ENCODE peak calls at places on chromosome 18, in five cellular contexts. L is Panc1, A is neuronal stem cell, G is AG04449, Z is heart right ventricle. B is an unnamed sample.

GRCh38 chr18:36633961-36634412 is 194.8 kb downstream of the TPGS2 start:
- DNase-seq in A (no peak), G (no peak), L (no peak), Z (no peak), B (peak; percentile 76)

GRCh38 chr18:12598181-12598921 is 59.6 kb downstream of the SPIRE1 start:
- DNase-seq in G (no peak), A (no peak), Z (no peak), L (no peak), B (peak; percentile 41)

GRCh38 chr18:41517142-41517541 is 437.9 kb upstream of the PIK3C3 start:
- DNase-seq in Z (no peak), G (no peak), A (no peak), L (no peak), B (no peak)

GRCh38 chr18:57561728-57562423 is 24.6 kb downstream of the FECH start:
- DNase-seq in A (peak; percentile 65), Z (peak; percentile 21), L (no peak), G (no peak), B (peak; percentile 51)

GRCh38 chr18:24212939-24213338 is 74.1 kb downstream of the CABYR start:
- DNase-seq in L (peak; percentile 86), Z (no peak), G (peak; percentile 72), A (no peak), B (no peak)

GRCh38 chr18:71665131-71665530 is 879.0 kb downstream of the CBLN2 start:
- DNase-seq in Z (no peak), G (no peak), A (no peak), L (no peak), B (no peak)

GRCh38 chr18:31741096-31741735 is 19.5 kb downstream of the SLC25A52 start:
- DNase-seq in A (peak; percentile 15), G (no peak), Z (peak; percentile 20), L (no peak), B (peak; percentile 37)

GRCh38 chr18:77366725-77367641 is 117.3 kb downstream of the GALR1 start:
- DNase-seq in A (no peak), L (no peak), Z (peak; percentile 22), G (no peak), B (no peak)

GRCh38 chr18:49685231-49685942 is 123.5 kb downstream of the LIPG start:
- DNase-seq in G (no peak), Z (no peak), L (no peak), A (no peak), B (no peak)

GRCh38 chr18:63097198-63097597 is 222.4 kb downstream of the BCL2 start:
- DNase-seq in A (no peak), Z (no peak), G (no peak), L (no peak), B (no peak)

GRCh38 chr18:37484893-37485834 is 80.4 kb downstream of the CELF4 start:
- DNase-seq in Z (no peak), G (no peak), A (peak; percentile 42), L (no peak), B (no peak)

GRCh38 chr18:29549759-29550158 is 1372.8 kb upstream of the CDH2 start:
- DNase-seq in L (no peak), Z (no peak), A (no peak), G (no peak), B (no peak)

GRCh38 chr18:50080932-50081560 is 113.9 kb downstream of the MYO5B start:
- DNase-seq in L (no peak), G (no peak), Z (no peak), A (no peak), B (no peak)

GRCh38 chr18:76208632-76209308 is 286.3 kb downstream of the ZNF516 start:
- DNase-seq in G (no peak), A (no peak), Z (no peak), L (no peak), B (no peak)

GRCh38 chr18:51195602-51196115 is 1.8 kb downstream of the MEX3C start:
- DNase-seq in Z (peak; percentile 9), G (no peak), A (peak; percentile 68), L (no peak), B (peak; percentile 78)

GRCh38 chr18:50719471-50719987 is 100.3 kb downstream of the MRO start:
- DNase-seq in L (no peak), A (no peak), G (no peak), Z (no peak), B (no peak)

GRCh38 chr18:49625021-49625691 is 63.3 kb downstream of the LIPG start:
- DNase-seq in G (no peak), L (no peak), A (no peak), Z (no peak), B (no peak)

GRCh38 chr18:8696749-8697211 is 8.6 kb upstream of the MTCL1 start:
- DNase-seq in G (no peak), L (no peak), A (peak; percentile 50), Z (peak; percentile 65), B (peak; percentile 51)

GRCh38 chr18:25832008-25832604 is 258.3 kb downstream of the SS18 start:
- DNase-seq in L (peak; percentile 38), Z (peak; percentile 59), A (peak; percentile 51), G (no peak), B (no peak)

GRCh38 chr18:73679941-73680700 is 467.5 kb downstream of the FBXO15 start:
- DNase-seq in L (no peak), A (no peak), Z (no peak), G (no peak), B (peak; percentile 68)

GRCh38 chr18:79935098-79935480 is 16.4 kb downstream of the SLC66A2 start:
- DNase-seq in L (no peak), G (no peak), A (no peak), Z (no peak), B (no peak)

GRCh38 chr18:9070212-9070611 is 32.3 kb upstream of the NDUFV2 start:
- DNase-seq in G (no peak), Z (no peak), L (no peak), A (no peak), B (no peak)

GRCh38 chr18:9638886-9639285 is 24.5 kb upstream of the PPP4R1 start:
- DNase-seq in G (no peak), A (no peak), L (no peak), Z (no peak), B (no peak)

GRCh38 chr18:75158465-75159237 is 50.3 kb downstream of the PTGR3 start:
- DNase-seq in A (no peak), G (no peak), L (no peak), Z (no peak), B (no peak)

GRCh38 chr18:32057624-32058165 is 34.0 kb upstream of the RNF138 start:
- DNase-seq in Z (no peak), G (no peak), A (no peak), L (no peak), B (no peak)

GRCh38 chr18:57705861-57706590 is 84.4 kb upstream of the NARS1 start:
- DNase-seq in G (no peak), Z (no peak), A (no peak), L (no peak), B (no peak)

GRCh38 chr18:74289137-74289536 is 2.6 kb downstream of the CYB5A start:
- DNase-seq in L (no peak), G (no peak), A (no peak), Z (no peak), B (no peak)

GRCh38 chr18:54217624-54218023 is 6.8 kb downstream of the MBD2 start:
- DNase-seq in G (no peak), Z (no peak), A (no peak), L (no peak), B (no peak)
- H3K4me3 ChIP-seq in G (no peak overlapping the region), Z (no peak overlapping the region), A (no peak overlapping the region), L (no peak overlapping the region), B (no peak overlapping the region)

DNA sequence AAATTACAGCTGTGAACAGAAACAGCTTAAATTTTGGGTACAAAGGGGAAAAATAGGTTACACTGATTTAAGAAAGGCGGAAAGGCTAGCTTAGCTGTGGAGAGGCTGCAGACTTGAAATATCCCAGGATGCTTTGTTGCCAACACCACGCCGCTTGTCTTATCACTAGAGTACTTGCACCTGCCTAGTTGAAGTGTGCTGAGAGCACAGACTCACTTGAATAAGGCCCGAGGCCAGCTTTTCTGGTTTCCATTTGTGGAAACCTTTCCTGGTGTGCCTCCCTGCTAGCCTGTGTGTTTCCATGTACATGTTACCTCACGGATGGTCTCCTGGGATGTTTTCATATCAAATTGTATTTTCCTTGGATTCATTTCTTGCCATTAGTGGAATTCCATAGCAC is 3.2 kb downstream of the CABLES1 start:
- DNase-seq in Z (peak; percentile 48), A (no peak), L (no peak), G (no peak), B (no peak)
- H3K4me3 ChIP-seq in Z (no peak overlapping the region), A (no peak overlapping the region), L (peak overlapping the region; percentile 91), G (no peak overlapping the region), B (no peak overlapping the region)

DNA sequence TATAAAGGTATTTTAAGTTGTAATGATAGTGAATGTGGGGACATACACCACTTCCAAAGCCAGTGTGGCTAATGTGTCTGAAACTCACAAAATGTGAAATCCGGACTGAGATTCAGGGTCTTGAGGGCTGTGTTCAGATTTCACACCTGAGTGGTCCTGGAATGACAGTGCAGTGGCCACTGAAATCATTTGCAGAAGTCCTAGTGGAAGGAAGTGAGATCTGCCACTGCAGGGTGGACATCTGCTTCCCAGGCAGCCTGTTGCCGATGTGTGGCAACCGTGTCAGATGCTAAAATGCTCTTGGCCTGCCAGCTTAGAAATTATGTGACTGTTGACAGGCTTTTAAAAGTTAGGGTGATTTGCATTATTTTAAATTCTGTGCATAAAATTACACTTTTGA is 77.8 kb upstream of the TMEM200C start:
- DNase-seq in Z (no peak), A (no peak), G (no peak), L (no peak), B (no peak)
- H3K4me3 ChIP-seq in Z (no peak overlapping the region), A (no peak overlapping the region), G (no peak overlapping the region), L (no peak overlapping the region), B (no peak overlapping the region)

GRCh38 chr18:61580061-61580460 is 246.8 kb downstream of the CDH20 start:
- DNase-seq in G (no peak), A (no peak), Z (no peak), L (no peak), B (no peak)

GRCh38 chr18:61579581-61579980 is 246.4 kb downstream of the CDH20 start:
- DNase-seq in Z (no peak), A (no peak), L (no peak), G (no peak), B (no peak)

GRCh38 chr18:61583548-61583947 is 250.3 kb downstream of the CDH20 start:
- DNase-seq in L (no peak), A (no peak), G (no peak), Z (no peak), B (no peak)

GRCh38 chr18:61582205-61582710 is 249.0 kb downstream of the CDH20 start:
- DNase-seq in G (no peak), Z (peak; percentile 59), L (no peak), A (no peak), B (no peak)

GRCh38 chr18:61581578-61582204 is 248.5 kb downstream of the CDH20 start:
- DNase-seq in Z (peak; percentile 77), G (no peak), L (peak; percentile 35), A (peak; percentile 79), B (peak; percentile 24)
- H3K4me3 ChIP-seq in Z (peak overlapping the region; percentile 42), G (peak overlapping the region; percentile 53), L (peak overlapping the region; percentile 37), A (peak overlapping the region; percentile 66), B (no peak overlapping the region)

DNA sequence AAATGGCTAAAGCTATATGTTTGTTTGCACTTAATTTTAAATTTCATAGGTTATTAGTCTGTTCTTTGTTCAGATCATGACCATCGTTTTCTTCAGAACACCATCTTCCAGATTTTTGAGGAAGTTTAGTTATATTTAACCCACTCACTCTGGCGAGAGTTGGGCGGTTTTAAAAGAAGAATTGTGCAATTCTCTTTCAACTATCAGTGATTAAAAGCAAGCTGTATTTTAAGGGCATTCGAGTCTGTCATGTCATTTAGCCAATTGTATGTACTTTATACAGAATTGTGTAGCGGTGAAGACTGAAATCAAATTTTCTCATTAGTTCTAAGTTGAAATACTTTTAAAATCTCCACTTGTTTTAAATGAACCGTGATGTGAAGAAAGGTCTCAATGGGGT is 214.7 kb upstream of the DTNA start:
- DNase-seq in G (no peak), Z (no peak), L (no peak), A (no peak), B (no peak)
- H3K4me3 ChIP-seq in G (no peak overlapping the region), Z (no peak overlapping the region), L (no peak overlapping the region), A (no peak overlapping the region), B (no peak overlapping the region)